ENCODE peak calls at places on chromosomes 7 and 10, in nine cellular contexts. C is kidney epithelial cell, Z is ovary, A is GM23338, D is AG04450, S is MCF 10A, Y is cardiac fibroblast, R is AG09319, M is choroid plexus epithelial cell. E is an unnamed sample.

GRCh38 chr10:110691139-110691538 is 47.0 kb downstream of the RBM20 start:
- DNase-seq in S (no peak), Z (no peak), D (no peak), Y (no peak), M (no peak), R (no peak), A (no peak), C (no peak), E (no peak)

GRCh38 chr7:4205828-4206227 is 476.3 kb upstream of the FOXK1 start:
- DNase-seq in D (no peak), C (no peak), Z (no peak), Y (no peak), R (no peak), S (no peak), A (no peak), M (no peak), E (no peak)

GRCh38 chr7:14691597-14692203 is 210.9 kb downstream of the DGKB start:
- DNase-seq in M (peak), S (peak), A (peak), Y (peak), C (no peak), Z (peak), D (peak), R (peak), E (no peak)

GRCh38 chr7:157299613-157300405 is 37.0 kb upstream of the DNAJB6 start:
- DNase-seq in R (no peak), A (peak), Z (no peak), S (peak), D (no peak), Y (peak), M (no peak), C (peak), E (peak)

GRCh38 chr10:22564060-22564459 is 150.3 kb downstream of the PIP4K2A start:
- DNase-seq in S (no peak), Z (no peak), C (no peak), M (no peak), A (no peak), D (no peak), Y (no peak), R (no peak), E (no peak)

GRCh38 chr10:23341004-23341403 is 3.6 kb downstream of the C10orf67 start:
- DNase-seq in C (peak), Z (no peak), S (no peak), D (no peak), M (peak), A (no peak), R (no peak), Y (no peak), E (no peak)

GRCh38 chr7:157690058-157690832 is 353.4 kb downstream of the DNAJB6 start:
- DNase-seq in C (no peak), M (peak), Z (no peak), D (no peak), Y (no peak), R (no peak), A (no peak), S (no peak), E (no peak)

GRCh38 chr7:114818501-114818900 is 103.4 kb upstream of the MDFIC start:
- DNase-seq in R (peak), D (no peak), S (peak), C (peak), Y (peak), M (peak), Z (no peak), A (no peak), E (peak)

GRCh38 chr7:131546126-131546525 is 10.3 kb downstream of the PODXL start:
- DNase-seq in Z (no peak), R (no peak), A (no peak), C (no peak), D (no peak), Y (no peak), S (peak), M (peak), E (no peak)

GRCh38 chr7:137146552-137146961 is 197.0 kb downstream of the PTN start:
- DNase-seq in Z (no peak), C (no peak), A (no peak), D (peak), M (peak), R (peak), Y (peak), S (no peak), E (no peak)

GRCh38 chr7:45421826-45422225 is 152.3 kb upstream of the ADCY1 start:
- DNase-seq in A (no peak), Z (no peak), C (no peak), D (no peak), S (no peak), M (no peak), R (peak), Y (no peak), E (no peak)

GRCh38 chr7:142088022-142088714 is 23.4 kb upstream of the MGAM2 start:
- DNase-seq in Y (no peak), C (no peak), M (no peak), A (no peak), R (no peak), S (no peak), D (no peak), Z (no peak), E (no peak)

GRCh38 chr7:8684426-8684825 is 251.0 kb downstream of the NXPH1 start:
- DNase-seq in D (no peak), R (no peak), M (no peak), A (no peak), S (no peak), C (no peak), Y (no peak), Z (no peak), E (no peak)

GRCh38 chr10:29689001-29689400 is 54.2 kb upstream of the SVIL start:
- DNase-seq in D (no peak), C (no peak), M (peak), S (peak), Y (peak), R (no peak), A (no peak), Z (no peak), E (peak)

GRCh38 chr7:128902761-128903585 is 7.5 kb downstream of the KCP start:
- DNase-seq in C (no peak), Y (peak), R (no peak), Z (no peak), D (no peak), A (no peak), M (peak), S (no peak), E (peak)

GRCh38 chr10:70940834-70941568 is 52.6 kb upstream of the PCBD1 start:
- DNase-seq in A (no peak), S (peak), D (no peak), Y (peak), R (no peak), Z (no peak), M (peak), C (no peak), E (no peak)

GRCh38 chr7:74587435-74588126 is 69.9 kb upstream of the GTF2I start:
- DNase-seq in Y (peak), A (peak), C (peak), Z (peak), M (peak), D (peak), S (peak), R (peak), E (peak)

GRCh38 chr7:81004098-81004497 is 85.2 kb upstream of the SEMA3C start:
- DNase-seq in C (peak), R (no peak), Y (peak), A (no peak), M (peak), Z (no peak), S (no peak), D (no peak), E (peak)

GRCh38 chr10:128781636-128782035 is 655.4 kb upstream of the MKI67 start:
- DNase-seq in C (no peak), D (no peak), M (no peak), Z (no peak), R (no peak), A (no peak), Y (no peak), S (no peak), E (no peak)

GRCh38 chr7:140982508-140982907 is 32.2 kb downstream of the MRPS33 start:
- DNase-seq in S (no peak), Y (no peak), M (no peak), Z (no peak), C (no peak), R (no peak), A (no peak), D (no peak), E (no peak)

GRCh38 chr7:140989068-140989467 is 25.7 kb downstream of the MRPS33 start:
- DNase-seq in Y (no peak), S (no peak), D (no peak), A (no peak), R (no peak), M (no peak), C (no peak), Z (no peak), E (no peak)

DNA sequence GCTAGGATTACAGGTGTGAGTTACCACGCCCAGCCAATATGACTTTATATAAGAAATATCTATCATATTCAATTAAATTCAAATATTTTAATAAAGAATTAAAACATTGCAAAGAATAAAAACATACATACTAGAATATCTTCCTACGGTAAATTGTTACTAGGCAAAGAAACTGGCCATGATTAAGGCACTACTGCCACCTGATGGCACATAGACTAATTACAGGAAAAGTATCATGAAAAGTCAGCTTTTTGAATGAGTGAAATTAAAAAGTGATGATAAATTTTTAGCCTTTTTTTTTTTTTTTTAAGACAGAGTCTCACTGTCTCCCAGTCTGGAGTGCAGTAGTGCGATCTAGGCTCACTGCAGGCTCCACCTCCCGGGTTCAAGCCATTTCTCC is 30.9 kb downstream of the MRPS33 start:
- DNase-seq in D (no peak), Z (no peak), R (no peak), S (peak), M (peak), A (peak), C (no peak), Y (no peak), E (no peak)
- TF ChIP-seq CTCF in D (peak), Z (no peak), R (no peak), S (peak), M (peak), A (peak), C (peak), Y (peak), E (peak)

DNA sequence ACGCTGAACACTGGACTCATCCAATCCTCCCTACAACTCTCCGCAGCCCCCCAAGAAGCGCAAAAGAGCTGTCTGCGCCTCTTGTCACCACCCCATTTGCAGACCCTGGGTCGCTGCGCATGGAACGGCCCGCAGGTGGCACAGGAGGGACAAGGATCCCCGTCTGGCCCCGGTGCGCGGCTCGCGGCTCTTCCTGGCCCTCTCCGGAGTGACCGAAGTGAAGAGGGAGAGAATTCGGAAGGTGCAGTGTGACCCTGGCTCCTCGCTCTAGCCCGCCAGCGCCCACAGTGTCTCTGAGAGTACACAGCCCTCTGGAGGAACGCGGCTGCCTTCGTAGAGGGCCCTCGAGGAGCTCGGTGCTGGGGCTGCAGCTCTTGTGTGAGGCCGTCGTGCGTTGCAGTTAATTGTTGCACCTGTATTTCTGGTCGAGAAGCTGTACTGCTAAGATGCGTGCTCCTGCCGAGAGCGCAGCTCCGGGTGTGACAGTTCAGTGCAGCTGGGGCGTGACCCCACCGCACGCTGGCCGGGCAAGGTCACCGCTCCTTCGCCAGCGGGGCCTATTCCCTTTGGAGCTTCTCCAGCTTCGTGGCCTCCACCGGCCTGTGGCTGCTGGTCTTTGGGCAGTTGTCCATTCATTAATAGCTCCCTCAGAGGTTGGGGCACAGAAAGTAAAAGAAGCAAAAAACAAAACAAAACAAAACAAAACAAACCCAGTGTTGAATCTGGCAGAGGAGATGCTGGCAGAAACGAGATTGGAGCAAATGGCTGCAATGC is 119.0 kb downstream of the SEC23IP start:
- DNase-seq in D (no peak), Y (no peak), R (no peak), C (no peak), Z (no peak), M (no peak), S (no peak), A (peak), E (no peak)
- TF ChIP-seq CTCF in D (no peak), Y (no peak), R (no peak), C (no peak), Z (no peak), M (no peak), S (no peak), A (peak), E (peak)

GRCh38 chr10:122172311-122173008 is 98.6 kb upstream of the BTBD16 start:
- DNase-seq in S (no peak), C (no peak), Z (no peak), M (no peak), Y (no peak), A (peak), R (no peak), D (no peak), E (no peak)
- TF ChIP-seq CTCF in S (no peak), C (no peak), Z (no peak), M (no peak), Y (no peak), A (no peak), R (no peak), D (no peak), E (no peak)

DNA sequence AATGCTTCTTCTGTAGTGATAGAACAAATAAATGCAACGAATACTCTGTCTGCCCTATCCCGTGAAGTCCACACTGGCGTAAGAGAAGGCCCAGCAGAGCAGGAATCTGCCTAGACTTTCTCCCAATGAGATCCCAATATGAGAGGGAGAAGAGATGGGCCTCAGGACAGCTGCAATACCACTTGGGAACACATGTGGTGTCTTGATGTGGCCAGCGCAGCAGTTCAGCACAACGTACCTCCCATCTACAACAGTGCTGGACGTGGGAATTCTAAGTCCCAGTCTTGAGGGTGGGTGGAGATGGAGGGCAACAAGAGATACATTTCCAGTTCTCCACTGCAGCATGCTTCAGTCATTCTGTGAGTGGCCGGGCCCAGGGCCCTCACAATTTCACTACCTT is 45.8 kb downstream of the FIGNL1 start:
- DNase-seq in A (peak), M (peak), D (no peak), Y (no peak), S (no peak), R (no peak), C (no peak), Z (no peak), E (no peak)
- TF ChIP-seq CTCF in A (peak), M (peak), D (no peak), Y (no peak), S (no peak), R (no peak), C (peak), Z (no peak), E (no peak)

GRCh38 chr7:50393547-50394252 is 56.5 kb downstream of the FIGNL1 start:
- DNase-seq in Y (no peak), D (no peak), R (no peak), Z (no peak), S (no peak), A (no peak), C (no peak), M (no peak), E (no peak)
- TF ChIP-seq CTCF in Y (no peak), D (no peak), R (no peak), Z (no peak), S (no peak), A (no peak), C (no peak), M (no peak), E (no peak)

DNA sequence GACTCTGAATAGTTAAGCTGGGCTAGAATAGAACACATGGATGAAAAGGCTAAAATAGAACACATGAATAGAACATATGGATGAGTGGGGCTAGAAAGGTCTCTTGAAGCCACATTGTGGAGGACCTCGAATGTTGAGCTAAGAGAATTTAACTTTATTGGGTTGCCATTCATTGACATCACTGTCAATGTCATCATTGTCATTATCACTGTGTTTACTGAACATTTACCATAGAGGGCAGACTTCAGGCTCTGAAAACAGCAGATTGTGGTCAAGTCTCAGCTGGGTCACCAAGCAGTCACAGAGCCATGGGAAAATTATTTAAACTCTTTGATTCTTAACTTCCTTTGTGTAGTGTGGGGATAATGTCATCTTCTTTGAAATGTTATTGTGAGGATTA is 80.4 kb downstream of the WDFY4 start:
- DNase-seq in D (no peak), M (no peak), S (no peak), Z (no peak), A (no peak), Y (no peak), C (no peak), R (no peak), E (no peak)
- TF ChIP-seq CTCF in D (no peak), M (no peak), S (no peak), Z (no peak), A (peak), Y (no peak), C (no peak), R (no peak), E (no peak)

GRCh38 chr7:134646425-134647305 is at the start of gene BPGM:
- DNase-seq in C (peak), D (peak), S (peak), Z (peak), M (peak), R (peak), Y (peak), A (peak), E (peak)
- TF ChIP-seq CTCF in C (peak), D (peak), S (no peak), Z (no peak), M (peak), R (peak), Y (peak), A (peak), E (peak)

E was measured in epithelial cell of proximal tubule.